ENCODE peak calls at places on chromosomes 6 and 20, in six cellular contexts. S is cerebellum; H is activated naive CD8-positive, alpha-beta T cell treated with anti-CD3 and anti-CD28 coated beads, Interleukin-2, amount 50 U/mL, for 16 hours; E is AML-193; C is small intestine; K is tibial nerve. F is an unnamed sample.

GRCh38 chr6:157763129-157763893 is 59.7 kb upstream of the SNX9 start:
- DNase-seq in S (no peak), K (no peak), H (no peak), E (no peak), C (peak), F (peak)

GRCh38 chr20:35145141-35145564 is 2.0 kb downstream of the EDEM2 start:
- DNase-seq in K (no peak), C (peak), S (peak), H (no peak), E (peak), F (no peak)

GRCh38 chr6:15340775-15341174 is 94.9 kb downstream of the JARID2 start:
- DNase-seq in K (no peak), H (no peak), E (no peak), C (no peak), S (no peak), F (no peak)

GRCh38 chr6:21749754-21750153 is 156.2 kb downstream of the SOX4 start:
- DNase-seq in E (no peak), C (no peak), K (no peak), H (no peak), S (no peak), F (no peak)

GRCh38 chr6:107115695-107116327 is 496 bp upstream of the BEND3 start:
- DNase-seq in S (peak), K (no peak), C (peak), H (no peak), E (no peak), F (peak)

GRCh38 chr6:142728910-142729481 is 216.0 kb downstream of the HIVEP2 start:
- DNase-seq in K (no peak), H (no peak), C (peak), E (no peak), S (no peak), F (no peak)

GRCh38 chr6:34378470-34378869 is 14.0 kb downstream of the NUDT3 start:
- DNase-seq in H (no peak), S (no peak), E (no peak), K (no peak), C (no peak), F (no peak)

GRCh38 chr20:33490023-33490933 is at the start of gene CBFA2T2:
- DNase-seq in C (peak), K (peak), H (no peak), S (no peak), E (peak), F (peak)

GRCh38 chr6:160461641-160462040 is 113.5 kb downstream of the SLC22A3 start:
- DNase-seq in K (no peak), H (no peak), C (no peak), S (no peak), E (no peak), F (no peak)

GRCh38 chr6:6694368-6694780 is 105.9 kb downstream of the LY86 start:
- DNase-seq in C (no peak), E (no peak), H (no peak), K (no peak), S (no peak), F (no peak)

GRCh38 chr6:28542440-28543293 is 17.0 kb downstream of the GPX5 start:
- DNase-seq in S (peak), K (no peak), H (peak), C (peak), E (no peak), F (peak)

GRCh38 chr6:19333936-19334335 is 503.2 kb upstream of the ID4 start:
- DNase-seq in E (no peak), K (no peak), C (no peak), H (no peak), S (no peak), F (no peak)

GRCh38 chr6:164208371-164208770 is 793.9 kb downstream of the QKI start:
- DNase-seq in E (no peak), C (no peak), K (no peak), H (no peak), S (no peak), F (no peak)

GRCh38 chr6:3869284-3869631 is 20.1 kb downstream of the FAM50B start:
- DNase-seq in K (no peak), C (peak), E (no peak), S (no peak), H (no peak), F (no peak)

GRCh38 chr6:52361347-52361944 is 505 bp upstream of the PAQR8 start:
- DNase-seq in E (no peak), H (no peak), K (peak), S (peak), C (peak), F (peak)

GRCh38 chr6:132021552-132022375 is 70.6 kb upstream of the CCN2 start:
- DNase-seq in S (no peak), H (no peak), K (no peak), C (no peak), E (no peak), F (no peak)

GRCh38 chr20:59583428-59584277 is 20.7 kb upstream of the PHACTR3 start:
- DNase-seq in C (no peak), K (peak), S (no peak), H (no peak), E (no peak), F (peak)

GRCh38 chr6:21824431-21825180 is 231.1 kb downstream of the SOX4 start:
- DNase-seq in S (no peak), K (no peak), H (no peak), C (no peak), E (no peak), F (no peak)

GRCh38 chr6:34359438-34360158 is 32.9 kb downstream of the NUDT3 start:
- DNase-seq in H (no peak), K (no peak), S (no peak), E (no peak), C (no peak), F (no peak)

F was measured in transverse colon.